ENCODE peak calls at places on chromosomes 4 and X, in four cellular contexts. U is fibroblast of lung, X is AG09309, S is heart right ventricle. R is an unnamed sample.

GRCh38 chr4:79913581-79913980 is 159.4 kb downstream of the ANTXR2 start:
- DNase-seq in S (no peak), X (peak; percentile 17), U (peak; percentile 80), R (peak; percentile 34)

GRCh38 chrX:63784346-63784901 is 590 bp downstream of the ARHGEF9 start:
- DNase-seq in S (no peak), U (no peak), X (no peak), R (no peak)

GRCh38 chr4:151807220-151807619 is 46.4 kb upstream of the GATB start:
- DNase-seq in S (peak; percentile 71), U (peak; percentile 4), X (no peak), R (peak; percentile 8)

GRCh38 chr4:107906458-107907100 is 24.8 kb upstream of the CYP2U1 start:
- DNase-seq in S (no peak), X (no peak), U (no peak), R (no peak)

GRCh38 chr4:77920371-77920770 is 57.7 kb downstream of the MRPL1 start:
- DNase-seq in S (no peak), X (no peak), U (no peak), R (no peak)

GRCh38 chr4:128880662-128881061 is 71.2 kb downstream of the JADE1 start:
- DNase-seq in U (peak; percentile 67), X (no peak), S (no peak), R (peak; percentile 32)

GRCh38 chr4:3352505-3352904 is 59.7 kb downstream of the RGS12 start:
- DNase-seq in X (no peak), U (no peak), S (no peak), R (no peak)

GRCh38 chr4:6121276-6121850 is 79.0 kb downstream of the JAKMIP1 start:
- DNase-seq in X (no peak), S (no peak), U (no peak), R (no peak)

GRCh38 chr4:7419961-7420660 is 14.6 kb downstream of the PSAPL1 start:
- DNase-seq in U (no peak), S (no peak), X (no peak), R (no peak)

GRCh38 chrX:7330971-7331746 is 183.2 kb upstream of the PUDP start:
- DNase-seq in U (peak; percentile 84), X (peak; percentile 91), S (no peak), R (peak; percentile 65)

GRCh38 chrX:78831523-78831922 is 84.0 kb downstream of the LPAR4 start:
- DNase-seq in X (no peak), U (no peak), S (no peak), R (no peak)

GRCh38 chrX:145843196-145843595 is 25.6 kb downstream of the SLITRK2 start:
- DNase-seq in X (no peak), U (no peak), S (no peak), R (no peak)

GRCh38 chr4:10741961-10742699 is 57.6 kb upstream of the CLNK start:
- DNase-seq in S (no peak), U (no peak), X (no peak), R (no peak)

GRCh38 chr4:128906581-128906980 is 97.1 kb downstream of the JADE1 start:
- DNase-seq in U (no peak), S (no peak), X (no peak), R (no peak)

GRCh38 chr4:138275946-138276621 is 33.9 kb upstream of the SLC7A11 start:
- DNase-seq in X (peak; percentile 58), S (no peak), U (peak; percentile 68), R (peak; percentile 94)

GRCh38 chr4:88649716-88650115 is 47.9 kb downstream of the NAP1L5 start:
- DNase-seq in X (no peak), S (no peak), U (no peak), R (no peak)

GRCh38 chr4:18914182-18914581 is 892.6 kb upstream of the LCORL start:
- DNase-seq in U (no peak), X (no peak), S (no peak), R (no peak)

GRCh38 chr4:71063711-71064110 is 70.3 kb downstream of the DCK start:
- DNase-seq in S (no peak), U (no peak), X (no peak), R (no peak)

DNA sequence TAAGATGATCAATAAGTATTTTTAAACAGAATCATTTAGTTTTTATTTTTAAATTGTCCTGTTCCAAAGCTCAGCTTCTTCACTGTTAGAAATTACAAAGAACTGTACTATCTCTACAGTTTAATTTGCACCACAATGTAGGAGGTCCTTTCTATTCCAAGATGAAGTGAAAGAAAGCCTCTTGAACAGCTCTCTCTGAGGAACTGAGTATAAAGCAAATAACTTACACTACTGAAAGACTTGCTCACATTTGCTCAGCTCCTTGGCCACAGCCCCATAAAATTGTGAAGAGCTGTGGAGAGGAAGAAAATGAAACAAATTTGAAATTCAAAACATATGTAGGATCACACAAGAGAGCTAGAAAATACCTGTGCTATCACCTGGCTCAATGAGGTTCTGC is 68.6 kb downstream of the ENPEP start:
- DNase-seq in X (no peak), U (no peak), S (no peak), R (no peak)
- H3K4me3 ChIP-seq in X (no peak overlapping the region), U (no peak overlapping the region), S (no peak overlapping the region), R (no peak overlapping the region)

DNA sequence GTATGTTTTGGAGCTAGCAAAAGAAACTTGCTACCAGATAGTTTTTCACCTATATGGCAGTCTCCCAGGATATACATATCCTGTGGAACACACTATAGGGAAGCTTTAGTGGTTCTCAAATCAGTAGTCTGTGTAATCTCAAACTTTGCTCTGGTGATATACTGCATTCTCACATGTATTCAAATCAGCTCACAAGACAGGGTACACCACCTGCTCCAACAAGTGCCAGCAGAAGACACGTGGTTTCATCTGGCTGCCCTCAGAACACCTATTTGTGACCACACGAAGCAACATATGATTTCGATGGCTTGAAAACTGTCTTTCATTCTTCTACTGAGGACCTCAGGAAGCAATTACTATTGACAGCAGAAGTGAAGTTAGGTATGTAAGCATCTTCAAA is 37.7 kb downstream of the BCLAF3 start:
- DNase-seq in U (no peak), S (no peak), X (no peak), R (no peak)
- H3K4me3 ChIP-seq in U (no peak overlapping the region), S (no peak overlapping the region), X (no peak overlapping the region), R (no peak overlapping the region)

GRCh38 chr4:98706200-98706813 is 47.9 kb upstream of the TSPAN5 start:
- DNase-seq in X (no peak), S (no peak), U (no peak), R (no peak)
- H3K4me3 ChIP-seq in X (no peak overlapping the region), S (no peak overlapping the region), U (no peak overlapping the region), R (no peak overlapping the region)

GRCh38 chrX:45001038-45001437 is 128.1 kb downstream of the KDM6A start:
- DNase-seq in U (no peak), X (no peak), S (no peak), R (no peak)
- H3K4me3 ChIP-seq in U (no peak overlapping the region), X (no peak overlapping the region), S (no peak overlapping the region), R (no peak overlapping the region)

DNA sequence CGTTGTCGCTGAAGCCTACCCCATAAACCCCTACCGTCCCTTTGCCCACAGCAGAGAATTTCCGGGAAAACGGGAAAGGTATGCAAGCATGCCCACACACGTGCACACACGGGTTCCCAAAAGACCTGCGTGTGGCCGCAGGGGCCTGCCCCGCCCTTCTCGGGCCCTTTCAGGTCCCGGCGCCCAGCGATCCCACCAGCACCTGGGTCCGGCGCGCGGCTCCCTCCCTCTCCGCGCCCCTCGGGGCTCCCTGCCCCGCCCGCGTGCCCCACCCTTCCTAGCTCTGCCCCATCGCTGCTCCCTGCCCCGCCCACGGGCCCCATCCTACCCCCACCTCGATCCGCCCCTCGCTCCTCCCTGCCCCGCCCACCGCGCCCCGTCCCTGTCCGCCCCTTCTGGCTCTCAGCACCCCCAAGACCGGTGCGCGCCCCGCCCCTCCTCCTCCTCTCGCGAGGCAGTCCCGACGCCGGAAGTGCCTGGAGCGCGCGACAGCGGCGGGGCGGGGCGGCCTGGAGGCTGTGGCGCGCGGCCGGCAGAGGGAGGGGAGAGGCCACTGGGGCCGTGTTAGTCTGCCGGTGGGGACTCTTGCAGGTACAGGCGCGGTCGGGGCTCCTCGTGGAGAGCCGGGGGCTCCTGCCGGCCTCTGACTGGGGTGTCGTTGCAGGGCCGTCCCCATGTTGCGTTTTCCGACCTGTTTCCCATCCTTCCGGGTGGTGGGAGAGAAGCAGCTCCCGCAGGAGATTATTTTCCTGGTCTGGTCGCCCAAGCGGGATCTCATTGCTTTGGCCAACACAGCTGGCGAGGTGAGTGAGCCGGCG is at the start of gene ANAPC4:
- DNase-seq in X (peak; percentile 46), U (peak; percentile 90), S (peak; percentile 94), R (peak; percentile 89)
- H3K4me3 ChIP-seq in X (peak within 1 kb of the TSS; percentile 77), U (peak within 1 kb of the TSS; percentile 90), S (peak within 1 kb of the TSS; percentile 94), R (peak within 1 kb of the TSS; percentile 78)

R was measured in fibroblast of pulmonary artery.